ENCODE peak calls at places on chromosomes 12 and 14, in five cellular contexts. One of them, this sample, is unnamed.

GRCh38 chr12:98440165-98440581 is 75.2 kb upstream of the TMPO start:
- DNase-seq in non-pigmented ciliary epithelial cell: peak; percentile 94
- DNase-seq in HCT116: no peak
- DNase-seq in activated CD4-positive, alpha-beta memory T cell treated with anti-CD3 and anti-CD28 coated beads for 36 hours: peak; percentile 49
- DNase-seq in sigmoid colon: peak; percentile 85
- DNase-seq in this sample: no peak

GRCh38 chr12:52241205-52241842 is 8.3 kb downstream of the KRT7 start:
- DNase-seq in sigmoid colon: peak; percentile 54
- DNase-seq in activated CD4-positive, alpha-beta memory T cell treated with anti-CD3 and anti-CD28 coated beads for 36 hours: no peak
- DNase-seq in non-pigmented ciliary epithelial cell: no peak
- DNase-seq in HCT116: no peak
- DNase-seq in this sample: no peak

GRCh38 chr14:97077253-97077653 is 280.1 kb downstream of the VRK1 start:
- DNase-seq in activated CD4-positive, alpha-beta memory T cell treated with anti-CD3 and anti-CD28 coated beads for 36 hours: peak; percentile 41
- DNase-seq in HCT116: peak; percentile 61
- DNase-seq in sigmoid colon: peak; percentile 68
- DNase-seq in non-pigmented ciliary epithelial cell: peak; percentile 17
- DNase-seq in this sample: no peak

GRCh38 chr12:132634411-132634990 is 15.9 kb downstream of the P2RX2 start:
- DNase-seq in non-pigmented ciliary epithelial cell: no peak
- DNase-seq in activated CD4-positive, alpha-beta memory T cell treated with anti-CD3 and anti-CD28 coated beads for 36 hours: no peak
- DNase-seq in HCT116: no peak
- DNase-seq in sigmoid colon: peak; percentile 52
- DNase-seq in this sample: no peak

GRCh38 chr12:75635606-75636444 is 124.4 kb upstream of the KRR1 start:
- DNase-seq in non-pigmented ciliary epithelial cell: peak; percentile 93
- DNase-seq in HCT116: peak; percentile 99
- DNase-seq in sigmoid colon: no peak
- DNase-seq in activated CD4-positive, alpha-beta memory T cell treated with anti-CD3 and anti-CD28 coated beads for 36 hours: peak; percentile 36
- DNase-seq in this sample: no peak

GRCh38 chr14:103280278-103280917 is 53.6 kb upstream of the EIF5 start:
- DNase-seq in sigmoid colon: no peak
- DNase-seq in non-pigmented ciliary epithelial cell: no peak
- DNase-seq in HCT116: no peak
- DNase-seq in activated CD4-positive, alpha-beta memory T cell treated with anti-CD3 and anti-CD28 coated beads for 36 hours: no peak
- DNase-seq in this sample: no peak

GRCh38 chr12:32063796-32064195 is 42.9 kb upstream of the BICD1 start:
- DNase-seq in activated CD4-positive, alpha-beta memory T cell treated with anti-CD3 and anti-CD28 coated beads for 36 hours: no peak
- DNase-seq in HCT116: no peak
- DNase-seq in non-pigmented ciliary epithelial cell: no peak
- DNase-seq in sigmoid colon: no peak
- DNase-seq in this sample: no peak

GRCh38 chr14:100012478-100012925 is 52.7 kb upstream of the EVL start:
- DNase-seq in HCT116: no peak
- DNase-seq in activated CD4-positive, alpha-beta memory T cell treated with anti-CD3 and anti-CD28 coated beads for 36 hours: no peak
- DNase-seq in non-pigmented ciliary epithelial cell: no peak
- DNase-seq in sigmoid colon: no peak
- DNase-seq in this sample: no peak

GRCh38 chr12:66087365-66087943 is 43.1 kb downstream of the LLPH start:
- DNase-seq in activated CD4-positive, alpha-beta memory T cell treated with anti-CD3 and anti-CD28 coated beads for 36 hours: peak; percentile 65
- DNase-seq in HCT116: peak; percentile 68
- DNase-seq in non-pigmented ciliary epithelial cell: no peak
- DNase-seq in sigmoid colon: peak; percentile 71
- DNase-seq in this sample: peak; percentile 88